ENCODE peak calls at places on chromosomes 13 and 19, in seven cellular contexts. V, K, G, F, Y, U and C are unnamed samples. For H3K36me3 and H3K27me3, the result is how much of the 10 kb centered on the place peaks cover.

GRCh38 chr13:94028234-94029145 is 451.0 kb downstream of the DCT start:
- DNase-seq in V (no peak), U (no peak), K (no peak), G (no peak), F (no peak), Y (no peak), C (peak)

GRCh38 chr13:93004919-93005318 is 221.7 kb upstream of the GPC6 start:
- DNase-seq in V (peak), G (no peak), F (no peak), K (peak), Y (no peak), U (no peak), C (no peak)

GRCh38 chr13:31090921-31091624 is 70.6 kb downstream of the HSPH1 start:
- DNase-seq in K (no peak), Y (no peak), G (no peak), F (no peak), U (no peak), V (peak), C (no peak)

GRCh38 chr13:23771966-23772365 is 117.2 kb downstream of the MIPEP start:
- DNase-seq in Y (no peak), K (no peak), F (no peak), G (no peak), V (no peak), U (no peak), C (no peak)

GRCh38 chr19:43470288-43470687 is 4.9 kb upstream of the LYPD3 start:
- DNase-seq in U (no peak), Y (no peak), G (no peak), V (peak), F (no peak), K (no peak), C (no peak)

GRCh38 chr13:98033277-98034247 is 80.1 kb downstream of the IPO5 start:
- DNase-seq in Y (no peak), G (no peak), V (peak), F (no peak), K (peak), U (no peak), C (peak)

GRCh38 chr19:30556230-30556711 is 184.1 kb downstream of the ZNF536 start:
- DNase-seq in V (no peak), K (peak), Y (no peak), F (no peak), U (no peak), G (no peak), C (peak)

GRCh38 chr19:36093146-36093662 is 17.7 kb upstream of the OVOL3 start:
- DNase-seq in G (no peak), V (no peak), Y (no peak), U (no peak), F (no peak), K (no peak), C (no peak)

GRCh38 chr13:76512676-76513277 is 373.4 kb downstream of the KCTD12 start:
- DNase-seq in G (no peak), U (no peak), Y (no peak), V (peak), F (no peak), K (no peak), C (no peak)

GRCh38 chr13:35723820-35724219 is 247.3 kb upstream of the MAB21L1 start:
- DNase-seq in U (no peak), F (no peak), V (peak), Y (no peak), G (no peak), K (no peak), C (no peak)

GRCh38 chr13:79604752-79605151 is 123.8 kb downstream of the NDFIP2 start:
- DNase-seq in K (no peak), F (no peak), U (no peak), Y (no peak), G (no peak), V (no peak), C (no peak)

GRCh38 chr19:30564551-30565011 is 192.4 kb downstream of the ZNF536 start:
- DNase-seq in V (no peak), Y (no peak), K (no peak), F (no peak), U (no peak), G (no peak), C (peak)

GRCh38 chr19:13022859-13023636 is 27.8 kb downstream of the NFIX start:
- DNase-seq in K (peak), V (peak), Y (peak), U (peak), G (peak), F (peak), C (peak)

GRCh38 chr19:45496349-45496953 is 396 bp downstream of the RTN2 start:
- DNase-seq in G (no peak), U (no peak), V (no peak), K (peak), Y (no peak), F (no peak), C (peak)

GRCh38 chr13:108266316-108266936 is 3.1 kb upstream of the TNFSF13B start:
- DNase-seq in Y (no peak), F (no peak), U (no peak), V (no peak), G (no peak), K (no peak), C (no peak)

GRCh38 chr19:48913114-48913513 is 13.0 kb downstream of the NUCB1 start:
- DNase-seq in G (no peak), K (peak), V (no peak), U (no peak), Y (no peak), F (no peak), C (peak)

GRCh38 chr13:96426160-96426559 is 336.3 kb downstream of the HS6ST3 start:
- DNase-seq in U (no peak), K (no peak), Y (no peak), F (no peak), G (no peak), V (no peak), C (no peak)

GRCh38 chr13:100398360-100398759 is 190.2 kb downstream of the GGACT start:
- DNase-seq in V (no peak), Y (no peak), F (no peak), K (no peak), G (no peak), U (no peak), C (no peak)

GRCh38 chr13:99971576-99972189 is at the start of gene ZIC5:
- DNase-seq in Y (no peak), V (no peak), G (no peak), F (no peak), U (no peak), K (peak), C (peak)

GRCh38 chr19:10173527-10173926 is 21.2 kb downstream of the DNMT1 start:
- DNase-seq in F (no peak), Y (no peak), U (no peak), G (no peak), K (no peak), V (peak), C (no peak)

GRCh38 chr19:57167385-57167784 is at the start of gene DUXA:
- DNase-seq in V (no peak), U (no peak), F (no peak), K (no peak), Y (no peak), G (no peak), C (no peak)

GRCh38 chr13:97432232-97432916 is 1.6 kb upstream of the RAP2A start:
- DNase-seq in F (no peak), V (no peak), Y (no peak), G (no peak), U (no peak), K (no peak), C (no peak)

GRCh38 chr19:5943623-5944022 is 29.6 kb downstream of the CAPS start:
- DNase-seq in G (no peak), K (no peak), Y (no peak), V (peak), F (no peak), U (no peak), C (no peak)

GRCh38 chr19:7705387-7706187 is 3.7 kb upstream of the FCER2 start:
- DNase-seq in F (peak), G (peak), U (peak), V (no peak), K (no peak), Y (peak), C (peak)

GRCh38 chr13:41017153-41017552 is 2.0 kb downstream of the ELF1 start:
- DNase-seq in V (no peak), G (no peak), Y (peak), F (no peak), K (no peak), U (no peak), C (no peak)

GRCh38 chr19:34235425-34235940 is 18.9 kb upstream of the GARRE1 start:
- DNase-seq in F (no peak), K (no peak), U (no peak), Y (no peak), G (no peak), V (no peak), C (no peak)

GRCh38 chr13:25218011-25218410 is 45.9 kb upstream of the AMER2 start:
- DNase-seq in F (no peak), V (no peak), K (no peak), Y (no peak), G (no peak), U (no peak), C (no peak)

GRCh38 chr19:53647350-53647749 is 15.6 kb downstream of the DPRX start:
- DNase-seq in U (no peak), V (no peak), K (no peak), Y (no peak), F (no peak), G (no peak), C (peak)

GRCh38 chr13:97028441-97029299 is 34.4 kb upstream of the OXGR1 start:
- DNase-seq in Y (peak), U (no peak), V (peak), G (peak), F (peak), K (peak), C (peak)

GRCh38 chr19:39923862-39924261 is 10.6 kb downstream of the FCGBP start:
- DNase-seq in V (no peak), Y (no peak), U (no peak), G (no peak), F (no peak), K (no peak), C (no peak)

GRCh38 chr19:33393286-33394005 is 19.9 kb downstream of the CEBPG start:
- DNase-seq in V (no peak), G (no peak), K (peak), Y (no peak), U (peak), F (peak), C (peak)

GRCh38 chr13:50389726-50390125 is 374.5 kb downstream of the KCNRG start:
- DNase-seq in Y (no peak), F (no peak), K (no peak), U (no peak), G (no peak), V (no peak), C (no peak)

GRCh38 chr19:49098795-49099194 is 13.5 kb downstream of the SNRNP70 start:
- DNase-seq in K (no peak), G (no peak), U (no peak), Y (no peak), V (no peak), F (no peak), C (no peak)

DNA sequence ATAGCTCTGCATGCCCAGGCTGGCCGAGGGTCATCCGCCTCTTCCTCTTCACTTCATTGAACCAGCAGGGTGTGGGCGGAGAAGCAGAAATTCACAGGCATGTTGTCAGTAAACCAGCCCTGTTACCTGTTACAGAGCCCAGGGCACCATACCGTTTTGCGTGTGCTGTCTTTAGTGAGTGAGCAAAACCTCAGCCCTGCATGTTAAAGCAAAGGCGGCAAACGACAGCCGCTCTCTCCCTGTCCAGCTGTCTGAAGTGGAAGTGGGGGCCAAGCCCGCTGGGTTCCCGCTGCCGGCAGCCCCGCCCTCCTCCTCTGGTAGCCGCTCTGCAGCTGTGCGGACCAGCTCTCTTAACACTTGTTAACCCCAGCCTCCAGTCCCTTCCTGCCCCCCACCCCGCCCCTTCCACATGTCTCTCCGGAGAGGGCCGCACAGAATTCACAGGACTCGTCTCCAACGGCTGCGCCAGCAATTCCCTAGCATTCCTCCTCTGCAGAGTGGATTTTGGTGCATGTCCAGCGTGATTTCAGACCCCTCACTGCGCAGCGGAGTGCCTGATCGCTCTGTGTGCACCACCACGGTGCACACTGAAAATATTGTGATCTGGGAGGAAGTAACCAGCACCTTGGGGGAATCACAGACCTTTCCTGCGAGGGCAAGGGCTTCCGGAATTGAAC is 12.7 kb downstream of the KLHL26 start:
- DNase-seq in F (peak), K (peak), V (peak), G (peak), U (peak), Y (no peak), C (peak)
- H3K4me3 ChIP-seq in F (peak), K (no peak), V (no peak), G (no peak), U (peak), Y (peak), C (no peak)

DNA sequence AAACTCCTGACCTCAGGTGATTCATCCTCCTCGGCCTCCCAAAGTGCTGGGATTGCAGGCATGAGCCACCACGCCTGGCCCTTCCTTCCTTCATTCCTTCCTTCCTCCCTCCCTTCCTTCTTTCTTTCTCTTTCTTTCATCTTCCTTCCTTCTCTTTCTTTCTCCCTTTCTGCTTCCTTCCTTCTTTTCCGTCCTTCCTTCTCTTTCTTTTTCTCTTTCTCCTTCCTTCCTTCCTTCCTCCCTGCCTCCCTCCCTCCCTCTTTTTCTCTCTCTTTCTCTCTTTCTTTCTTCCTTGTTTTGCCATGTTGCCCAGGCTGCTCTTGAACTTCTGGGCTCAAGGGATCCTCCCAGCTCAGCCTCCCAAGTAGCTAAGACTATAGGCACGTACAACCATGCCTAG is 36.5 kb upstream of the MUC16 start:
- DNase-seq in K (no peak), F (no peak), G (no peak), V (no peak), U (no peak), Y (no peak), C (no peak)
- H3K36me3 ChIP-seq in K (under half), F (under half), G (under half), V (under half), U (under half), Y (under half), C (under half)

GRCh38 chr19:742540-743075 is 8.3 kb upstream of the MISP start:
- DNase-seq in Y (no peak), U (no peak), V (no peak), F (no peak), K (no peak), G (no peak), C (no peak)
- H3K27me3 ChIP-seq in Y (under half), U (under half), V (under half), F (under half), K (under half), G (under half), C (under half)

DNA sequence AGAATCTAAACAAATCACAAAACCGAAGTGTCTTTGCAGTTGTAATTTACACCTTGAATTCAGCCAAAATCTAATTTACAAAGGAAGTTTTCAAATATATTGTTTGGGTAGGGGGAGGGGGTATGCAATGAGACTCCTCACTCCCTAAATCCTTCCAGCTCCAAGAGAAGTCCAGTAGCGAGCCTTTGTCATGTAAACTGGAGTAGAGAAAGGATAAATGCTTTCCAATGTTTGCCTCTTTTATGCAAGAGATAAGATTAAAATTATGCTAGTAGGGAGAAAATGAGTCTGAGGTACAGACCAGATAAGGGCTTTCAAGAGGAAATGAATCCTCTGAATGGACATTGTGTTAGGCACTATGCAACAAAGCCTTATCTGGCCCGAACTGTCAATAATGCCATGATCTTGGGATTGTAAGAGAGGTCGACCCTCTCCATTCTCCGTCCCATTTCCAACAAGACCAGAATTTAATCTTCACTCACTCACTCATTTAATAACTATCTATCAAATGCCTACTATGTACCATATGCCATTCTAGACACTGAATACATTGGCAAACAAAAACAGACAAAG is 199.2 kb downstream of the LACC1 start:
- DNase-seq in Y (no peak), G (no peak), V (no peak), K (peak), U (no peak), F (no peak), C (peak)
- H3K4me3 ChIP-seq in Y (no peak), G (no peak), V (no peak), K (peak), U (no peak), F (no peak), C (no peak)

DNA sequence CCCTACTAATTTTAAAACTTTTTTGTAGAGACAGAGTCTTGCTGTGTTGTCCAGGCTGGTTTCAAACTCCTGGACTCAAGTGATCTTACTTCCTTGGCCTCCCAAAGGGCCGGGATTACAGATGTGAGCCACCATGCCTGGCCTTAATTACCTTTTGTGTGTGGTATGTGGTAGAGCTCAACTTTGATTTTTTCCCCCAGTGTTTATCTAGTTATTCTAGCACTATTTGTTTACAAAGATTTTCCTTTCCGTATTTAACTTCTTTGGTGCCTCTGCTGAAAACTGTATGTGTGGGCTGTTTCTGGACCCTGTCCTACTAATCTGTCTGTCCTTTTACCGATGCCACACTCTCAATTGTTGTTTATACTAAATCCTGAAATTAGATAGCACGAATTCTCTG is 9.4 kb upstream of the ERCC5 start:
- DNase-seq in Y (no peak), V (no peak), G (no peak), F (no peak), U (no peak), K (no peak), C (no peak)
- H3K36me3 ChIP-seq in Y (under half), V (under half), G (under half), F (half or more), U (under half), K (under half), C (under half)

GRCh38 chr19:55179570-55180484 is at the start of gene SYT5:
- DNase-seq in G (no peak), U (no peak), Y (no peak), K (peak), V (no peak), F (no peak), C (peak)
- H3K27me3 ChIP-seq in G (under half), U (half or more), Y (half or more), K (half or more), V (under half), F (half or more), C (half or more)